ENCODE peak calls at places on chromosomes 16 and 17, in four cellular contexts. A, M, G and C are unnamed samples.

GRCh38 chr16:25210758-25211157 is 6.0 kb upstream of the AQP8 start:
- DNase-seq in A (no peak), M (no peak), G (no peak), C (peak)

GRCh38 chr17:412211-413015 is 59.8 kb upstream of the RPH3AL start:
- DNase-seq in A (no peak), M (no peak), G (peak), C (peak)

GRCh38 chr17:39968731-39969130 is 5.9 kb downstream of the GSDMA start:
- DNase-seq in A (no peak), M (no peak), G (no peak), C (no peak)

GRCh38 chr17:15651001-15651582 is 31.6 kb upstream of the FBXW10B start:
- DNase-seq in A (no peak), M (no peak), G (no peak), C (no peak)

GRCh38 chr16:15952265-15952711 is 2.9 kb downstream of the ABCC1 start:
- DNase-seq in A (no peak), M (no peak), G (no peak), C (no peak)

GRCh38 chr16:28107232-28107631 is 43.7 kb upstream of the GSG1L start:
- DNase-seq in A (no peak), M (no peak), G (no peak), C (no peak)

GRCh38 chr16:8675183-8676159 is 1.1 kb downstream of the ABAT start:
- DNase-seq in A (no peak), M (no peak), G (no peak), C (no peak)

GRCh38 chr16:3112058-3112880 is at the start of gene ZNF205:
- DNase-seq in A (no peak), M (peak), G (peak), C (no peak)

GRCh38 chr17:35588196-35588920 is 1.2 kb downstream of the AP2B1 start:
- DNase-seq in A (peak), M (no peak), G (no peak), C (no peak)

GRCh38 chr16:85316321-85316919 is 204.1 kb upstream of the CIBAR2 start:
- DNase-seq in A (no peak), M (no peak), G (peak), C (no peak)

GRCh38 chr16:89369266-89369895 is 121.0 kb downstream of the ANKRD11 start:
- DNase-seq in A (no peak), M (no peak), G (no peak), C (no peak)

GRCh38 chr17:13306310-13306962 is 288.6 kb upstream of the ELAC2 start:
- DNase-seq in A (peak), M (no peak), G (no peak), C (peak)

GRCh38 chr16:50360033-50360778 is 8.6 kb downstream of the BRD7 start:
- DNase-seq in A (no peak), M (no peak), G (peak), C (no peak)

GRCh38 chr16:8173111-8173644 is 417.1 kb downstream of the TMEM114 start:
- DNase-seq in A (no peak), M (peak), G (peak), C (peak)

GRCh38 chr17:48728232-48729231 is at the start of gene HOXB13:
- DNase-seq in A (no peak), M (no peak), G (peak), C (no peak)

GRCh38 chr17:81094744-81095607 is 60.0 kb downstream of the BAIAP2 start:
- DNase-seq in A (peak), M (peak), G (peak), C (peak)

GRCh38 chr16:3022697-3023414 is 886 bp downstream of the HCFC1R1 start:
- DNase-seq in A (no peak), M (no peak), G (no peak), C (no peak)

GRCh38 chr17:37160940-37161339 is 212.2 kb downstream of the AATF start:
- DNase-seq in A (no peak), M (no peak), G (no peak), C (no peak)

GRCh38 chr16:86664518-86665318 is 86.4 kb downstream of the FOXL1 start:
- DNase-seq in A (peak), M (no peak), G (peak), C (peak)

GRCh38 chr16:19914877-19915276 is 30.2 kb upstream of the GPRC5B start:
- DNase-seq in A (no peak), M (no peak), G (no peak), C (no peak)

GRCh38 chr17:67326440-67326839 is 39.9 kb downstream of the PSMD12 start:
- DNase-seq in A (no peak), M (no peak), G (no peak), C (no peak)

GRCh38 chr17:13024526-13025263 is 6.9 kb upstream of the ELAC2 start:
- DNase-seq in A (no peak), M (peak), G (peak), C (no peak)

GRCh38 chr17:75844530-75845057 is 390 bp upstream of the UNC13D start:
- DNase-seq in A (no peak), M (no peak), G (peak), C (no peak)

GRCh38 chr17:40099627-40100418 is 566 bp downstream of the NR1D1 start:
- DNase-seq in A (no peak), M (no peak), G (no peak), C (no peak)

GRCh38 chr16:1575578-1575977 is 36.3 kb downstream of the IFT140 start:
- DNase-seq in A (no peak), M (no peak), G (no peak), C (no peak)

GRCh38 chr16:79083879-79084278 is 516.7 kb downstream of the MAF start:
- DNase-seq in A (no peak), M (no peak), G (no peak), C (no peak)

GRCh38 chr16:19601083-19601976 is 45.8 kb downstream of the VPS35L start:
- DNase-seq in A (no peak), M (no peak), G (no peak), C (no peak)

GRCh38 chr16:2091722-2092620 is 43.7 kb downstream of the PKD1 start:
- DNase-seq in A (no peak), M (no peak), G (peak), C (no peak)

GRCh38 chr17:45316271-45317112 is at the start of gene MAP3K14:
- DNase-seq in A (no peak), M (peak), G (peak), C (no peak)

GRCh38 chr17:27407916-27408846 is 48.1 kb upstream of the KSR1 start:
- DNase-seq in A (no peak), M (peak), G (peak), C (peak)

GRCh38 chr17:77376795-77377751 is 236.3 kb downstream of the SEC14L1 start:
- DNase-seq in A (no peak), M (no peak), G (peak), C (no peak)

GRCh38 chr17:75826561-75827290 is 17.5 kb downstream of the UNC13D start:
- DNase-seq in A (no peak), M (no peak), G (no peak), C (no peak)

DNA sequence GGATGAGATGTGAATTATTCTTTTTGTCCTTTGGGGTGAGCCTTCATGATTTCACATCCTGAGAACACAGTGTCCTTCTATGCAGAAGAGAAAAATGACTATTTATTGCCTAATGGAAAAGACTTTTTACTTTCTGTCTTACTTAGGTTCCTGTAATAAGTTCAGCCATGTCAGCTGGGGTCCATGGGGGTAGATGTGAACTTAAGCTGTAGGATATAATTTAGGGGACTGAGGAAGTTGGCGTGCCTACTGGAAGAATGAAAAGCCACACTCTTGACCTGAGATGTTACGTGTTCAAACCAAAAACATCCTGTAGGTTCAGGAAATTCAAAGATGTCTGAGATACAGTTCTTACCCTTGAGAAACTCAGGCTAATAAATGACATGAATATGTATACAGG is 660.5 kb downstream of the TOX3 start:
- DNase-seq in A (no peak), M (no peak), G (no peak), C (no peak)
- H3K4me3 ChIP-seq in A (no peak), M (no peak), G (no peak), C (no peak)

DNA sequence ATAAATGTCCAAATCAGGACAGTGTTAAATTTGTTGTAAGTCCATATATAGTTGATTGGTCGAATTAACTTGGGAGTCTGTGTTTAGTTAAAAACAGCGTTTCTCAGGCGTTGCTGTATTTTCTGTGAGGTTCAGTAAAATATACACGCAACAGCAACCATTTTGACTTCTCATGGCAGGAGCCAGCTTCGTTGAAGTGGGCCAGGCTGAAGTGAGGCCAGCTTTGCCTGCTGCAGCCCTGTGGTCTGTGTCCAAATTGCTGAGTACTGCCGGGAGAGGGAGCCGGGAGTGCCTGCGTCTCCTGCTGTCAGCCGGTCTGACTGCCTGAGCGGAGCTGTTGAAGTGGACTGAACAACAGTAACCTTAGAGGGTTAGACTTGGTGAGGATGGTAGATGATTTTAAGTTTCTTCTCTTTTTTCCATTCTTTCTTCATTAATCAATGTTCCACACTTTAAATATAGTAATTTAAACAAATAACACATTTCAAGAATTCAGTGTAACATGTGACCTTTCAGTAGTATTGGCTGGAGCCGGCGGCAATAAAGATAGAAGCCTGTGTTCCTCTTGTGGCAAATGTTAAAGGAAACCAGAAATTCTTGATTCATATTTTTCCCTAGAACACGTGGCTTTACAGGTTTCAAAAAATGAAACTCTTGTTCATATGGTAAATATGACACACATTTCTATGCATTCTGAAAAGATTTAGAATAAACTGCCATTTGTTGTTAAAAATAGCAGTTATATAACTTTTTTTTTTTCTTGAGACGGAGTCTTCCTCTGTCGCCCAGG is 37.0 kb upstream of the ZNF750 start:
- DNase-seq in A (no peak), M (peak), G (peak), C (peak)
- TF ChIP-seq CTCF in A (peak), M (peak), G (peak), C (peak)

GRCh38 chr17:41648411-41649195 is 24.2 kb upstream of the KRT17 start:
- DNase-seq in A (no peak), M (peak), G (peak), C (no peak)
- H3K4me3 ChIP-seq in A (peak), M (peak), G (peak), C (peak)

GRCh38 chr17:2855063-2855600 is 58.9 kb downstream of the RAP1GAP2 start:
- DNase-seq in A (no peak), M (no peak), G (no peak), C (no peak)
- TF ChIP-seq CTCF in A (no peak), M (no peak), G (no peak), C (no peak)

GRCh38 chr16:35711958-35712357 is 2252.5 kb downstream of the TP53TG3F start:
- DNase-seq in A (no peak), M (no peak), G (no peak), C (no peak)

GRCh38 chr16:35711435-35711834 is 2252.0 kb downstream of the TP53TG3F start:
- DNase-seq in A (no peak), M (no peak), G (no peak), C (no peak)

GRCh38 chr16:35706901-35707300 is 2247.5 kb downstream of the TP53TG3F start:
- DNase-seq in A (no peak), M (no peak), G (no peak), C (no peak)
- H3K4me3 ChIP-seq in A (no peak), M (no peak), G (no peak), C (no peak)

GRCh38 chr17:59106463-59107305 is at the start of gene TRIM37:
- DNase-seq in A (peak), M (peak), G (peak), C (peak)
- TF ChIP-seq CTCF in A (no peak), M (peak), G (no peak), C (peak)